ENCODE peak calls at places on chromosomes 13 and 19, in nine cellular contexts. N is CD8-positive, alpha-beta memory T cell; I is T-helper 1 cell; Y is NCI-H2171; M is MM.1S; X is left ventricle myocardium superior; K is epithelial cell of prostate; W is activated naive CD8-positive, alpha-beta T cell treated with anti-CD3 and anti-CD28 coated beads, Interleukin-2, amount 50 U/mL, for 24 hours; H is psoas muscle. O is an unnamed sample.

GRCh38 chr19:40466219-40467006 is at the start of gene SPTBN4:
- DNase-seq in I (no peak), H (peak), M (no peak), Y (no peak), N (peak), W (peak), X (peak), K (no peak), O (peak)

GRCh38 chr19:41701401-41702075 is 6.9 kb upstream of the CEACAM5 start:
- DNase-seq in K (no peak), I (no peak), W (no peak), N (no peak), M (no peak), X (no peak), Y (no peak), H (no peak), O (no peak)

GRCh38 chr13:47484564-47484963 is 516.5 kb downstream of the SUCLA2 start:
- DNase-seq in N (no peak), H (no peak), K (peak), W (no peak), Y (no peak), X (no peak), I (no peak), M (no peak), O (no peak)

GRCh38 chr13:113998781-113999617 is 25.1 kb upstream of the C13orf46 start:
- DNase-seq in I (no peak), K (no peak), M (no peak), W (no peak), Y (no peak), X (peak), N (no peak), H (no peak), O (no peak)

GRCh38 chr13:85503797-85504196 is 295.4 kb downstream of the SLITRK6 start:
- DNase-seq in M (no peak), H (no peak), X (no peak), K (peak), I (no peak), N (no peak), Y (no peak), W (no peak), O (no peak)

GRCh38 chr13:66461021-66461420 is 769.1 kb downstream of the PCDH9 start:
- DNase-seq in Y (no peak), W (no peak), K (no peak), M (no peak), N (no peak), X (no peak), H (no peak), I (no peak), O (no peak)

GRCh38 chr19:8212212-8212611 is 3.0 kb downstream of the CERS4 start:
- DNase-seq in H (no peak), W (no peak), Y (peak), K (no peak), M (no peak), X (no peak), N (no peak), I (no peak), O (peak)

GRCh38 chr19:58170860-58171259 is 12.0 kb upstream of the ZNF274 start:
- DNase-seq in N (no peak), K (peak), Y (no peak), H (no peak), I (no peak), X (no peak), M (no peak), W (no peak), O (no peak)

GRCh38 chr13:48496271-48496670 is 36.6 kb downstream of the RCBTB2 start:
- DNase-seq in M (no peak), H (no peak), X (no peak), I (no peak), W (no peak), K (no peak), N (no peak), Y (no peak), O (no peak)

GRCh38 chr19:35595928-35596327 is 10.0 kb downstream of the PMIS2 start:
- DNase-seq in N (no peak), I (no peak), H (no peak), W (no peak), X (no peak), Y (no peak), K (no peak), M (no peak), O (no peak)

O was measured in NCI-H524.